ENCODE peak calls at places on chromosomes 16 and 17, in six cellular contexts. T is GM12891, Q is spleen, J is HL-60, E is sigmoid colon, P is prostate gland. S is an unnamed sample.

GRCh38 chr16:24336491-24336890 is 80.4 kb downstream of the CACNG3 start:
- DNase-seq in T (no peak), Q (no peak), J (no peak), E (no peak), P (no peak), S (no peak)

GRCh38 chr17:67841992-67842391 is 16.7 kb downstream of the BPTF start:
- DNase-seq in T (no peak), Q (no peak), J (no peak), E (no peak), P (no peak), S (no peak)

GRCh38 chr16:69563605-69564580 is 1.9 kb upstream of the NFAT5 start:
- DNase-seq in T (no peak), Q (no peak), J (peak), E (no peak), P (no peak), S (no peak)

GRCh38 chr16:56679078-56679730 is 3.1 kb upstream of the MT1X start:
- DNase-seq in T (no peak), Q (no peak), J (no peak), E (no peak), P (no peak), S (no peak)

GRCh38 chr16:78851266-78851665 is 749.3 kb downstream of the MAF start:
- DNase-seq in T (no peak), Q (no peak), J (no peak), E (no peak), P (no peak), S (no peak)

GRCh38 chr16:20944861-20945390 is 44.4 kb downstream of the LYRM1 start:
- DNase-seq in T (no peak), Q (no peak), J (peak), E (no peak), P (no peak), S (no peak)

GRCh38 chr17:30263552-30264333 is 28.0 kb downstream of the BLMH start:
- DNase-seq in T (no peak), Q (no peak), J (no peak), E (no peak), P (no peak), S (no peak)

GRCh38 chr17:80132906-80133625 is 13.9 kb downstream of the EIF4A3 start:
- DNase-seq in T (no peak), Q (no peak), J (no peak), E (no peak), P (no peak), S (no peak)

GRCh38 chr17:4573682-4574081 is 10.6 kb upstream of the SMTNL2 start:
- DNase-seq in T (no peak), Q (peak), J (no peak), E (no peak), P (no peak), S (no peak)

GRCh38 chr16:49854227-49855203 is 1.4 kb downstream of the ZNF423 start:
- DNase-seq in T (no peak), Q (peak), J (no peak), E (peak), P (no peak), S (peak)

GRCh38 chr17:36814958-36815357 is 122.3 kb upstream of the LHX1 start:
- DNase-seq in T (no peak), Q (no peak), J (no peak), E (no peak), P (no peak), S (no peak)

GRCh38 chr17:77666881-77667395 is 291.6 kb upstream of the TNRC6C start:
- DNase-seq in T (no peak), Q (peak), J (no peak), E (peak), P (no peak), S (peak)

GRCh38 chr16:87351320-87351698 is 32.3 kb downstream of the FBXO31 start:
- DNase-seq in T (no peak), Q (no peak), J (no peak), E (no peak), P (no peak), S (no peak)

GRCh38 chr17:82696916-82697807 is 1.3 kb downstream of the RAB40B start:
- DNase-seq in T (no peak), Q (no peak), J (no peak), E (no peak), P (no peak), S (no peak)

GRCh38 chr17:13421581-13421980 is 180.1 kb downstream of the HS3ST3A1 start:
- DNase-seq in T (no peak), Q (no peak), J (no peak), E (no peak), P (no peak), S (no peak)

GRCh38 chr16:22195695-22196558 is 10.2 kb upstream of the EEF2K start:
- DNase-seq in T (no peak), Q (peak), J (no peak), E (peak), P (peak), S (peak)
- TF ChIP-seq POLR2AphosphoS5 in T (no peak), Q (peak), J (no peak), E (peak), P (peak), S (peak)

GRCh38 chr16:54688339-54688738 is 242.3 kb upstream of the IRX5 start:
- DNase-seq in T (no peak), Q (no peak), J (no peak), E (no peak), P (no peak), S (no peak)

GRCh38 chr16:54693864-54694263 is 236.8 kb upstream of the IRX5 start:
- DNase-seq in T (no peak), Q (no peak), J (no peak), E (no peak), P (no peak), S (no peak)

GRCh38 chr16:54687043-54687655 is 243.5 kb upstream of the IRX5 start:
- DNase-seq in T (no peak), Q (no peak), J (no peak), E (no peak), P (no peak), S (no peak)

GRCh38 chr16:54689072-54689471 is 241.6 kb upstream of the IRX5 start:
- DNase-seq in T (no peak), Q (no peak), J (no peak), E (no peak), P (no peak), S (no peak)

GRCh38 chr16:54690710-54691109 is 240.0 kb upstream of the IRX5 start:
- DNase-seq in T (no peak), Q (no peak), J (no peak), E (no peak), P (no peak), S (no peak)
- TF ChIP-seq POLR2AphosphoS5 in T (no peak), Q (no peak), J (no peak), E (no peak), P (no peak), S (no peak)

GRCh38 chr17:47852113-47852949 is 1.4 kb upstream of the SP6 start:
- DNase-seq in T (no peak), Q (no peak), J (no peak), E (no peak), P (no peak), S (no peak)
- TF ChIP-seq POLR2AphosphoS5 in T (no peak), Q (no peak), J (no peak), E (no peak), P (no peak), S (no peak)

GRCh38 chr16:84159800-84160199 is 14.7 kb downstream of the DNAAF1 start:
- DNase-seq in T (no peak), Q (no peak), J (no peak), E (no peak), P (no peak), S (no peak)
- TF ChIP-seq POLR2AphosphoS5 in T (no peak), Q (no peak), J (no peak), E (no peak), P (no peak), S (no peak)

DNA sequence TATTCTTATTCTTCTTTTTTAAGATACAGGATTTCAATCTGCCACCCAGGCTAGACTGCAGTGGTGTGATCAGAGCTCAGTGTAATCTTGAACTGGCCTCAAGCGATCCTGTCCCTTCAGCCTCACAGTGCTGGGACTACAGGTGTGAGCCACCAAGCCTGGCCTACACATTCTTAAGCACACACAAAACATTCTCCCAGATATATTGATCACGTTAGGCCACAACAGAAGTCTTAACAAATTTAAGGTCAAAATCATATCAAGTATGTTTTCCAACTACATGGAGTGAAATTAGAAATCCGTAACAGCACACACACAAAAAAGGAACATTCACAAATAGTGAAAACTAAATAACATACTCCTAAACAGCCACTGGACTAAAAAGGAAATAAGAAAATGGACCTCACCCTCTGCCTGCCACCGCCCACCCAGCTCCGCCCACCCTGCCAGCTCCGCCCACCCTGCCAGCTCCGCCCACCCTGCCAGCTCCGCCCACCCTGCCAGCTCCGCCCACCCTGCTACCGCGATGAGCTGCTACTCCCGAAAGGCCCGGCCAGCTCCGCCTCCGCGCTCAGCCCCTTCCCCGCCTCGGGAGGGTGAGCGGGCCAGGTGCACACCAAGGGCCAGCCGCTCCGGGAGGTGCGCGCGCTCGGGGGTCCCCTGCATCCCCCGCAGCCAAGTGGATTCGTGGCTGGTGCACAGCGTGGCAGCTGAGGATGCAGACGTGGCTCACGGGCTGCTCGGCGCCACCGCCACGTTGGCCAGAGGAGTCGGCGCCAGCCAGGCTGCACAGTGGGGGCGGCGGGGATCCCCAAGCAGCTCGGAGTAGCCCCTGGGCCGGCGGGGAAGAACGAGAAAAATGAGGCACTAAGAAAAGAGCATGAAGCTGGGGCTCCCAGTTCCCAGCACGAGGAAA is 41.2 kb downstream of the C16orf87 start:
- DNase-seq in T (peak), Q (peak), J (peak), E (peak), P (peak), S (peak)
- TF ChIP-seq POLR2AphosphoS5 in T (peak), Q (peak), J (peak), E (no peak), P (no peak), S (peak)

GRCh38 chr16:89317101-89317671 is 99.7 kb downstream of the ZNF778 start:
- DNase-seq in T (no peak), Q (peak), J (no peak), E (no peak), P (no peak), S (peak)
- TF ChIP-seq POLR2AphosphoS5 in T (no peak), Q (peak), J (no peak), E (no peak), P (no peak), S (no peak)

DNA sequence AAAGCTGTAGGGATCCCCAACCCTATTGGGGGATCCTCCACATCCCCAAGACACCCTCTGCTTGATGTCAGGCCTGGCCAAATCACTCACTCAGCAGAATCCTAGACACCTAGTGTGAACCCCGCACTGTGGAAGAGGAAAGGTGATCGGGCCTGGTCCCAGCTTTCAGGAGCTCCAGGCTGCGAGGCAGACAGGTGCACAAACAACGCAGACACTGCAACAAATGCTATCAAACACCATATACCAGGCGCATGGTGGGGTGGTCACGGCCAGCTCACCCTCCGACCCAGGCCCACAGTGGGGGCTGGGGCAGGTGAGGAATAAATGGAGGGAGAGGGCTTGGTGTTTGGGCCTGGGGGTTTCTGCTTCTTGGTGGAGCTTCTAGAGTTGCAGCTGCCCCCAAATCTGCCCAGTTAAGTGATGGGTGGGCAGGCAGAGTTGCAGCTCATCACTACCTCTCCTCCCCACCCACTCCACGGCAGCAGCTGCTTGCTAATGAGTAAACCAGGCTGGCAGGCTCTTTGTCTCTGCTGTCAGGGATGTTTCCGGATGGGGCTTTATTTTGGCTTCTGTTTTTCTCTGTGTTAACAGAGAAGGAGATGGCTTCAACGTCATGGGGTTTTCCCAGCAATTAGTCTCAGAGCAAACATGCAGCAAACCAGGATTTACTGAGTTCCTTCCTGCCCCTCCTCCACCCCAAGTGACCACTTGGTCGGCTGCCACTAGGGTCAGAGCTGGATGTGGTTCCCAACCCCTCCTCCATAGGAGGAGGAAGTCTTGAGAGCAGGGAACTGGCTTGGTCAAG is 46.6 kb downstream of the PECAM1 start:
- DNase-seq in T (no peak), Q (peak), J (no peak), E (peak), P (peak), S (peak)
- TF ChIP-seq POLR2AphosphoS5 in T (no peak), Q (peak), J (no peak), E (peak), P (peak), S (peak)

DNA sequence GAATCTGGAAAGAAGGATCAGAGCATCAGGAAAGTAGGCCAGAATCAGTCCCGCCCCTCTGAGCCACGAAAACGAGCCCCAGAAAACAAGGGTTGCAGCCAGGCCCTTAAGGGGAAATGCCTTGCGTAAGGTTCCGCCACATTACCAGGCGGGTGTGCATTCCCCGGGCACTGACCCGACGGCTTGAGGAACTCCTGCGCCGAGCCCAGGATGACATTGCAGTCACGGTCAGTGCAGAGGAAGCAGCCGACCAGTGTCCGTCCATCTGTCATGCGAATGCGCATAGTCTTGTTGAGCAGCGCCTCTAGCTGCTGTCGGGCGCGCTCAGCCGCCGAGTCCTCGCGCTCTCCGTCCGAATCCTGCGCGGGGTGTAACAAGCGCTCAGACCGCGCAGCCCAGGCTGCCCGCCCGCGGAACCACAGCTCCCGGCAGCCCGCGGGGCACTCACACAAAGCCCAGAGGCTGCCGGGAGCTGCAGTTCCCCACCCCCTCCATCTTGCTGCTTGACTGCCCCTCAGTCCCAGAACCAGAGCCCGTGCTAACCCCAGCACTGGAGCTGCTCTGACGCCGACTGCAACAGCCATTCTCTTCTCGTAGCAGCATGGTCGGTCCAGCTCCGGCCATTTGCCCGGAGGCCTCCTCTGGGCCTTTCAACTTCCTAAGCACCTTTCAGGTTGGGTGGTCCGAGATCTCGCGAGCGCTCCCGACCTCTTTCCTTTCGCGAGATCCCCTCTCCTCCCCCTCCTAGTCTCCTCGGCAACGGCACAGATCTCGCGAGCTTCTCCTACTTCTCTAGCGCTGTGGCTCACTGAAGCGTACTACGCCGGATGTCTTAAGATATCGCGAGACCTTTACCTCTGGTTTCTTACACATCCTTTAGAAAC is at the start of gene NAA38:
- DNase-seq in T (peak), Q (peak), J (peak), E (peak), P (peak), S (peak)
- TF ChIP-seq POLR2AphosphoS5 in T (peak), Q (peak), J (peak), E (peak), P (peak), S (peak)

S was measured in transverse colon.